ENCODE peak calls at places on chromosomes 1 and 21, in ten cellular contexts. Z is EH; K is NCI-H187; W is NCI-H774; S is KG1; V is WTC11; R is HTR-8/SVneo; X is NCI-H1694 treated with DMSO at 0.1 percent for 48 hours; T is M059J; F is activated CD4-positive, alpha-beta T cell treated with anti-CD3 and anti-CD28 coated beads for 48 hours. P is an unnamed sample.

GRCh38 chr1:219563568-219563967 is 49.3 kb downstream of the ZC3H11B start:
- DNase-seq in Z (no peak), K (no peak), W (peak), S (no peak), V (no peak), R (no peak), X (no peak), T (no peak), F (no peak), P (no peak)

GRCh38 chr1:32411261-32411660 is 17.0 kb upstream of the BSDC1 start:
- DNase-seq in Z (no peak), K (no peak), W (no peak), S (no peak), V (no peak), R (no peak), X (no peak), T (no peak), F (no peak), P (no peak)

GRCh38 chr21:45306832-45307571 is 19.3 kb upstream of the POFUT2 start:
- DNase-seq in Z (peak), K (no peak), W (no peak), S (no peak), V (peak), R (no peak), X (no peak), T (peak), F (no peak), P (peak)

GRCh38 chr1:111455642-111456031 is 6.4 kb downstream of the ATP5PB start:
- DNase-seq in Z (no peak), K (no peak), W (no peak), S (no peak), V (no peak), R (no peak), X (no peak), T (no peak), F (no peak), P (no peak)

GRCh38 chr1:29593601-29594382 is 357.5 kb downstream of the PTPRU start:
- DNase-seq in Z (no peak), K (no peak), W (no peak), S (no peak), V (no peak), R (no peak), X (no peak), T (no peak), F (no peak), P (no peak)

GRCh38 chr1:200317236-200317635 is 92.6 kb downstream of the ZNF281 start:
- DNase-seq in Z (peak), K (no peak), W (no peak), S (no peak), V (no peak), R (no peak), X (no peak), T (peak), F (no peak), P (no peak)

GRCh38 chr21:43301424-43302355 is 125.2 kb downstream of the SIK1 start:
- DNase-seq in Z (no peak), K (no peak), W (no peak), S (no peak), V (no peak), R (no peak), X (no peak), T (no peak), F (no peak), P (no peak)

GRCh38 chr21:34061983-34062382 is 11.4 kb upstream of the MRPS6 start:
- DNase-seq in Z (peak), K (no peak), W (no peak), S (no peak), V (no peak), R (no peak), X (no peak), T (no peak), F (no peak), P (no peak)

GRCh38 chr1:53410100-53410541 is 49.1 kb upstream of the DMRTB1 start:
- DNase-seq in Z (peak), K (no peak), W (no peak), S (no peak), V (no peak), R (peak), X (peak), T (peak), F (peak), P (no peak)

GRCh38 chr21:23155281-23155680 is 2157.1 kb downstream of the NCAM2 start:
- DNase-seq in Z (no peak), K (no peak), W (no peak), S (no peak), V (no peak), R (no peak), X (no peak), T (no peak), F (no peak), P (no peak)

GRCh38 chr1:26142165-26142564 is 16.7 kb upstream of the FAM110D start:
- DNase-seq in Z (no peak), K (no peak), W (no peak), S (no peak), V (no peak), R (no peak), X (no peak), T (no peak), F (no peak), P (no peak)

GRCh38 chr1:150061632-150062101 is 5.9 kb upstream of the VPS45 start:
- DNase-seq in Z (peak), K (no peak), W (no peak), S (no peak), V (no peak), R (peak), X (no peak), T (peak), F (no peak), P (no peak)

GRCh38 chr1:8061210-8061609 is 35.1 kb upstream of the ERRFI1 start:
- DNase-seq in Z (peak), K (no peak), W (no peak), S (no peak), V (no peak), R (peak), X (no peak), T (peak), F (no peak), P (no peak)

GRCh38 chr21:34523019-34523418 is 11.0 kb upstream of the KCNE1 start:
- DNase-seq in Z (no peak), K (no peak), W (no peak), S (no peak), V (no peak), R (no peak), X (no peak), T (no peak), F (no peak), P (no peak)